ENCODE peak calls at places on chromosome 6, in six cellular contexts. H is IMR-90, Z is H1, T is H9, C is mesenchymal stem cell, B is trophoblast cell. I is an unnamed sample.

GRCh38 chr6:7426447-7427169 is 37.0 kb downstream of the RIOK1 start:
- DNase-seq in T (no peak), B (no peak), Z (peak; percentile 28), H (no peak), C (no peak), I (no peak)

GRCh38 chr6:168377856-168378832 is 58.6 kb upstream of the DACT2 start:
- DNase-seq in T (no peak), Z (no peak), H (no peak), C (no peak), B (no peak), I (no peak)

GRCh38 chr6:117165921-117166499 is 99.3 kb upstream of the VGLL2 start:
- DNase-seq in H (no peak), T (no peak), B (no peak), Z (no peak), C (peak; percentile 33), I (no peak)

GRCh38 chr6:76441850-76442249 is 369.4 kb upstream of the IMPG1 start:
- DNase-seq in T (peak; percentile 30), H (no peak), C (peak; percentile 3), Z (peak; percentile 50), B (peak; percentile 14), I (no peak)

GRCh38 chr6:150494236-150494635 is 105.4 kb upstream of the PLEKHG1 start:
- DNase-seq in H (no peak), T (no peak), B (no peak), C (no peak), Z (no peak), I (no peak)

GRCh38 chr6:42899871-42900270 is 16.0 kb upstream of the PTCRA start:
- DNase-seq in T (no peak), B (no peak), C (no peak), Z (no peak), H (no peak), I (no peak)

GRCh38 chr6:38180586-38180985 is 361.1 kb downstream of the ZFAND3 start:
- DNase-seq in H (no peak), T (peak; percentile 20), B (no peak), Z (peak; percentile 41), C (no peak), I (no peak)

GRCh38 chr6:36590237-36590636 is 3.9 kb upstream of the SRSF3 start:
- DNase-seq in C (peak; percentile 82), B (peak; percentile 66), H (peak; percentile 86), T (no peak), Z (no peak), I (no peak)

GRCh38 chr6:80174931-80175572 is 68.6 kb downstream of the BCKDHB start:
- DNase-seq in T (no peak), B (no peak), C (peak; percentile 78), Z (no peak), H (peak; percentile 38), I (no peak)

GRCh38 chr6:7300890-7301289 is 12.1 kb downstream of the SSR1 start:
- DNase-seq in Z (no peak), B (no peak), T (no peak), C (no peak), H (no peak), I (no peak)

GRCh38 chr6:108989700-108990099 is 104.9 kb downstream of the SESN1 start:
- DNase-seq in Z (no peak), B (peak; percentile 37), C (no peak), T (no peak), H (no peak), I (no peak)

GRCh38 chr6:7773914-7774313 is 48.0 kb downstream of the BMP6 start:
- DNase-seq in T (no peak), C (no peak), H (no peak), Z (no peak), B (no peak), I (no peak)

GRCh38 chr6:971981-972640 is 279.2 kb upstream of the EXOC2 start:
- DNase-seq in H (no peak), C (no peak), T (no peak), Z (no peak), B (no peak), I (no peak)

GRCh38 chr6:148523051-148523450 is 180.4 kb downstream of the SASH1 start:
- DNase-seq in H (peak; percentile 93), C (peak; percentile 84), Z (no peak), T (no peak), B (no peak), I (no peak)

GRCh38 chr6:136923116-136923953 is 1.2 kb downstream of the SLC35D3 start:
- DNase-seq in B (peak; percentile 31), H (no peak), T (peak; percentile 71), Z (peak; percentile 62), C (no peak), I (no peak)

GRCh38 chr6:71038966-71039365 is 82.1 kb upstream of the B3GAT2 start:
- DNase-seq in H (no peak), Z (no peak), C (no peak), B (no peak), T (no peak), I (no peak)

GRCh38 chr6:73180718-73181619 is 44.3 kb downstream of the KHDC1L start:
- DNase-seq in Z (no peak), T (no peak), B (peak; percentile 73), C (peak; percentile 75), H (peak; percentile 84), I (peak; percentile 24)

GRCh38 chr6:115901896-115902295 is 158.8 kb downstream of the FRK start:
- DNase-seq in H (no peak), B (no peak), T (no peak), C (no peak), Z (no peak), I (no peak)

GRCh38 chr6:7071405-7071804 is 36.4 kb upstream of the RREB1 start:
- DNase-seq in B (no peak), Z (no peak), T (no peak), C (no peak), H (no peak), I (no peak)

GRCh38 chr6:142374965-142375733 is 73.3 kb downstream of the ADGRG6 start:
- DNase-seq in C (peak; percentile 83), H (peak; percentile 83), Z (no peak), T (no peak), B (peak; percentile 91), I (peak; percentile 26)

DNA sequence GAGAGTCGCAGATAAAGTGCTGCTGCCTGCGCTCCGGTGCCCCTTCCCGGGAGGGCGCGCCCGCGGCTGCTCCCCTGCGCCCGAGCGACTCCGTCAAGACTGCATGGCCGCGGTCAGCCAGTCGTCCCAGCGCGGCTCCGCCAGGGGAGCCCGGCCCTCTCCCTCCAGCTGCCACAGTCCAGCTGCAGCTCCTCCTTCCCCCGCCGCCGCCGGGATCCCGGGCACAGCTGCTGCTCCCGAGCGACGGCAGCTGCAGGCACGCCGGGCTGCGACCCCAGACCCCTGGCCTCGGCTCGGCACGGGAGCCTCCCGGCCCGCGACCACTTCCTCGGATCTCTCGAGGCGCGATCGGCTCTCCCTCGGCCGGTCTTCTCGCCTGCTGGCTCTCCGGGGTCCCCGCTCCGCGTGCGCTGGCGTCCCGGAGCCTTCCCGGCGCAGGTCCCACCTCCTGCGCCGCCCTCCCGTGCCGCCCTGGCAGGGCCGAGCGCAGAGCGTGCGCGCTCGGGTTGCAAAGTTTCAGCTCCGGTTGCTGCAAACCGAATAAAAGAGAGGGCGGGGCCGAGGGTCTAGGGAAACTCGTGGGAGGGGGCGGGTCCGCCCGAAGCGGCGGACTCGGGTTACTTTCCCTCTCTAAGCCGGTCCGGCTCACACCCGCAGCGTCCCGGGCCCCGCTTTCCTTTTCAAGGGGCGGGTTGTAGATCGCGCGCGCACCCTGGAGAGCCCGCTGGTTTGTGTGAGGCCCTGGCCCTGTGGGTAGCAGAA is at the start of gene CNKSR3:
- DNase-seq in H (peak; percentile 95), C (peak; percentile 95), B (peak; percentile 88), Z (peak; percentile 87), T (peak; percentile 97), I (peak; percentile 96)
- H3K23ac ChIP-seq in H (peak within 1 kb of the TSS; percentile 76), C (no peak within 1 kb of the TSS), B (no peak within 1 kb of the TSS), Z (no peak within 1 kb of the TSS), T (no peak within 1 kb of the TSS), I (peak within 1 kb of the TSS; percentile 92)

GRCh38 chr6:18429655-18430054 is 42.5 kb downstream of the RNF144B start:
- DNase-seq in T (no peak), B (no peak), C (no peak), Z (no peak), H (no peak), I (no peak)

GRCh38 chr6:18433059-18433458 is 45.9 kb downstream of the RNF144B start:
- DNase-seq in T (no peak), H (peak; percentile 19), C (no peak), Z (no peak), B (no peak), I (no peak)

GRCh38 chr6:18431581-18431980 is 44.4 kb downstream of the RNF144B start:
- DNase-seq in B (peak; percentile 54), C (no peak), T (no peak), Z (no peak), H (peak; percentile 16), I (no peak)

GRCh38 chr6:18432180-18432579 is 45.0 kb downstream of the RNF144B start:
- DNase-seq in T (no peak), B (peak; percentile 74), H (peak; percentile 89), C (peak; percentile 85), Z (no peak), I (no peak)

DNA sequence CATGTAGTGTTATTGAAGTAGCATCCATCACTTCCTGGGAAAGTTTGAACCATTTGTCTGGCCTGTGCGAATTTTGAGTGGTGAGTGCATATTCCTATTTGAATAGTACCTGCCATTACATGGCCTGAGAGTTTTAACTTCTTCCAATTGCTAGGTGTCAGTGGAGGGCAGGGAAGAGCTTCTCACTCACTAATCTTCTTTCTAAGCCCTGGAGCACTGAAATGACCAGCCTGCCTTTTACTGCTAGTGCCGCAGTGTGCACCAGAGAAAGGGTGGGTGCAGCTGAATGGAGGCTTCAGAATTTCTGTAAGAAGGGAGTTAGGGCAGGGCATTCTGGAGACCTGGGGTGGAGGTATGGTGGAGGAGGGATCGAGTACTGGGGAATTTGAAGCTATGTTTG is 45.5 kb downstream of the RNF144B start:
- DNase-seq in H (no peak), T (no peak), C (no peak), B (no peak), Z (no peak), I (no peak)
- H2AFZ ChIP-seq in H (peak overlapping the region; percentile 44), T (no peak overlapping the region), C (no peak overlapping the region), B (no peak overlapping the region), Z (no peak overlapping the region), I (no peak overlapping the region)

GRCh38 chr6:2205396-2205795 is 40.0 kb downstream of the GMDS start:
- DNase-seq in B (no peak), H (no peak), T (no peak), Z (no peak), C (no peak), I (no peak)

GRCh38 chr6:2204272-2204671 is 41.1 kb downstream of the GMDS start:
- DNase-seq in H (no peak), C (no peak), T (no peak), B (no peak), Z (no peak), I (no peak)

GRCh38 chr6:2197984-2198383 is 47.4 kb downstream of the GMDS start:
- DNase-seq in B (peak; percentile 25), C (no peak), Z (no peak), H (peak; percentile 59), T (no peak), I (no peak)

DNA sequence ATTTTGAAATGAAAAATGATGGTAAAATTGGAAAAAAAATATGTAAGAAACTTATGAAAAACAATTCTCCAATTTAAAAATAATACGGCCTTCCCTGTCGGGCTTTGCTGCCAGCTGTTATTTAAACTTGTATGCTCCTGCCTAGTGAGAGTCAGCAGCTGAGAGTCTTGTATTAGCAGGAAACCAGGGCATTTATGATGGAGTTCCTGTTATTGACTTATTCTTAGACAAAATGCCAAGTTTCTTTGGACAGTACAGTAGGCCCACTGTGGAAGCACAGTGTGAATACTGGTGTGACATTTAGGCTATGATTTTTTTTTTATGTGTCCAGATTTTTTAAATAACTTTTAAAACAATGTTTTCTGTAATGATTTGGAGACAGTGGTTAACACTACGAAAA is 42.1 kb downstream of the GMDS start:
- DNase-seq in B (no peak), C (no peak), H (no peak), T (no peak), Z (no peak), I (no peak)
- H2AK5ac ChIP-seq in B (no peak overlapping the region), C (no peak overlapping the region), H (no peak overlapping the region), T (no peak overlapping the region), Z (no peak overlapping the region), I (no peak overlapping the region)

GRCh38 chr6:47307362-47308222 is 2.1 kb downstream of the TNFRSF21 start:
- DNase-seq in B (no peak), C (no peak), H (no peak), Z (no peak), T (no peak), I (no peak)
- H3K23ac ChIP-seq in B (no peak overlapping the region), C (no peak overlapping the region), H (peak overlapping the region; percentile 61), Z (no peak overlapping the region), T (no peak overlapping the region), I (no peak overlapping the region)

I was measured in neuronal stem cell.